ENCODE peak calls at places on chromosomes 2 and 18, in eight cellular contexts. U is hypothalamus, Z is AG20443, I is EL, F is memory B cell, K is astrocyte, C is NCI-H1417, N is fibroblast of mammary gland. H is an unnamed sample.

GRCh38 chr2:9914384-9915065 is 37.0 kb upstream of the GRHL1 start:
- DNase-seq in U (no peak), Z (peak; percentile 52), I (peak; percentile 87), F (no peak), K (peak; percentile 76), C (no peak), N (peak; percentile 90), H (peak; percentile 17)

GRCh38 chr18:77590928-77591327 is 341.3 kb downstream of the GALR1 start:
- DNase-seq in U (no peak), Z (no peak), I (no peak), F (no peak), K (no peak), C (no peak), N (no peak), H (no peak)

GRCh38 chr2:149991576-149991975 is 404.0 kb upstream of the MMADHC start:
- DNase-seq in U (no peak), Z (no peak), I (peak; percentile 66), F (no peak), K (peak; percentile 81), C (no peak), N (peak; percentile 19), H (peak; percentile 11)

GRCh38 chr2:6081542-6081872 is 389.3 kb downstream of the SOX11 start:
- DNase-seq in U (no peak), Z (no peak), I (no peak), F (no peak), K (no peak), C (no peak), N (no peak), H (no peak)

GRCh38 chr2:112181571-112182290 is 43.5 kb downstream of the FBLN7 start:
- DNase-seq in U (no peak), Z (no peak), I (no peak), F (no peak), K (no peak), C (peak; percentile 90), N (no peak), H (no peak)

GRCh38 chr2:86031606-86032005 is 74.1 kb downstream of the POLR1A start:
- DNase-seq in U (no peak), Z (no peak), I (no peak), F (no peak), K (no peak), C (no peak), N (no peak), H (no peak)

GRCh38 chr2:230865766-230866703 is 1.3 kb downstream of the ITM2C start:
- DNase-seq in U (no peak), Z (peak; percentile 56), I (peak; percentile 45), F (no peak), K (no peak), C (peak; percentile 55), N (no peak), H (no peak)

GRCh38 chr2:234686088-234686890 is 189.4 kb upstream of the ARL4C start:
- DNase-seq in U (no peak), Z (no peak), I (peak; percentile 74), F (no peak), K (peak; percentile 73), C (no peak), N (no peak), H (no peak)

GRCh38 chr2:191023235-191023679 is 9.3 kb upstream of the STAT1 start:
- DNase-seq in U (no peak), Z (no peak), I (no peak), F (no peak), K (no peak), C (no peak), N (no peak), H (no peak)

GRCh38 chr18:41128126-41128525 is 826.9 kb upstream of the PIK3C3 start:
- DNase-seq in U (no peak), Z (no peak), I (no peak), F (no peak), K (peak; percentile 28), C (no peak), N (peak; percentile 12), H (no peak)

GRCh38 chr2:169173876-169174275 is 104.5 kb downstream of the DHRS9 start:
- DNase-seq in U (no peak), Z (no peak), I (no peak), F (no peak), K (no peak), C (no peak), N (no peak), H (no peak)

GRCh38 chr18:78913395-78913794 is 66.2 kb upstream of the SALL3 start:
- DNase-seq in U (no peak), Z (no peak), I (no peak), F (no peak), K (no peak), C (no peak), N (no peak), H (no peak)

GRCh38 chr2:98738304-98738703 is 7.4 kb upstream of the MGAT4A start:
- DNase-seq in U (no peak), Z (no peak), I (no peak), F (no peak), K (no peak), C (no peak), N (no peak), H (no peak)

GRCh38 chr18:13284330-13285027 is 65.9 kb downstream of the LDLRAD4 start:
- DNase-seq in U (no peak), Z (no peak), I (no peak), F (no peak), K (no peak), C (no peak), N (no peak), H (no peak)

GRCh38 chr18:45787346-45787745 is 38.1 kb upstream of the SIGLEC15 start:
- DNase-seq in U (no peak), Z (no peak), I (no peak), F (no peak), K (no peak), C (no peak), N (no peak), H (no peak)